ENCODE peak calls at places on chromosome 9, in nine cellular contexts. Y is CD8-positive, alpha-beta T cell; N is HepG2; V is neural progenitor cell; U is thoracic aorta; B is heart right ventricle; M is CD8-positive, alpha-beta memory T cell; J is uterus; A is neuronal stem cell. S is an unnamed sample.
A peak's percentile ranks its signal among the peaks of the same experiment; 100 is the strongest.

GRCh38 chr9:130110166-130110565 is 56.5 kb downstream of the GPR107 start:
- DNase-seq in A (no peak), V (no peak), B (no peak), M (no peak), N (no peak), J (no peak), Y (no peak), U (no peak), S (no peak)

GRCh38 chr9:78573205-78573604 is 276.3 kb downstream of the PSAT1 start:
- DNase-seq in A (no peak), J (no peak), Y (no peak), N (no peak), M (no peak), V (peak; percentile 45), U (no peak), B (no peak), S (no peak)

GRCh38 chr9:121686930-121687541 is 35.6 kb downstream of the DAB2IP start:
- DNase-seq in Y (peak; percentile 49), A (peak; percentile 57), M (peak; percentile 49), B (peak; percentile 78), N (peak; percentile 63), U (peak; percentile 46), V (peak; percentile 74), J (peak; percentile 85), S (peak; percentile 80)

GRCh38 chr9:94826644-94827410 is 100.3 kb downstream of the AOPEP start:
- DNase-seq in J (no peak), U (no peak), N (peak; percentile 78), A (no peak), Y (no peak), M (no peak), B (no peak), V (peak; percentile 26), S (no peak)

GRCh38 chr9:77021289-77021927 is 2.0 kb downstream of the FOXB2 start:
- DNase-seq in N (no peak), Y (no peak), U (no peak), M (no peak), B (no peak), V (peak; percentile 62), A (peak; percentile 40), J (no peak), S (no peak)

GRCh38 chr9:34647651-34648050 is 1.2 kb downstream of the GALT start:
- DNase-seq in N (no peak), B (no peak), M (no peak), U (no peak), J (no peak), V (no peak), A (no peak), Y (peak; percentile 20), S (no peak)

GRCh38 chr9:33443047-33443446 is 4.3 kb downstream of the AQP3 start:
- DNase-seq in B (no peak), N (peak; percentile 65), M (no peak), A (no peak), V (no peak), J (no peak), Y (no peak), U (no peak), S (no peak)

GRCh38 chr9:129008986-129009583 is 19.0 kb downstream of the SH3GLB2 start:
- DNase-seq in M (no peak), J (no peak), U (no peak), V (no peak), Y (no peak), A (no peak), B (no peak), N (no peak), S (no peak)

GRCh38 chr9:83706703-83707517 is 848 bp downstream of the UBQLN1 start:
- DNase-seq in U (peak; percentile 3), A (peak; percentile 70), N (peak; percentile 30), Y (peak; percentile 66), B (peak; percentile 44), J (peak; percentile 22), M (peak; percentile 71), V (peak; percentile 90), S (peak; percentile 38)

GRCh38 chr9:96270236-96270635 is 31.7 kb downstream of the HSD17B3 start:
- DNase-seq in A (no peak), V (no peak), J (no peak), M (no peak), B (no peak), N (no peak), U (no peak), Y (no peak), S (no peak)
- H3K4me1 ChIP-seq in A (no peaks in the 10 kb centered on the region), V (no peaks in the 10 kb centered on the region), J (no peaks in the 10 kb centered on the region), M (no peaks in the 10 kb centered on the region), B (no peaks in the 10 kb centered on the region), N (no peaks in the 10 kb centered on the region), U (no peaks in the 10 kb centered on the region), Y (no peaks in the 10 kb centered on the region), S (no peaks in the 10 kb centered on the region)

DNA sequence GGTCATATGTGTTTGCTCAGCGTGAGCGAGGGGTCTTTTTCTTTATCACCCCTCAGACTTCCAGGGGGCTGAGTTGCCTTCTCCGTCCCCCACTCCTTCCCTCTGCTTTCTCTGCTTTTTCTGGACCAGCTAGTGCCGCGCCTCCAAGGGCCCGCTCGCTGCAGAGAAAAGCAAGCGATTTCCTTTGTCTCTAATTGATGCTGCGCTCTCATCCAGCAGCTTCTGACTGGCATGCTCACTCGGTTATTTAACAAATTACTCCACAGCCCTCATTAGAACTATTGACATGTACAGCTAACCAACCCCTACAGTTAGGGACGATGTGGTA is 288.0 kb downstream of the ELAVL2 start:
- DNase-seq in U (no peak), Y (no peak), M (no peak), N (no peak), A (no peak), B (no peak), J (no peak), V (peak; percentile 36), S (no peak)
- H3K4me3 ChIP-seq in U (no peak overlapping the region), Y (no peak overlapping the region), M (no peak overlapping the region), N (no peak overlapping the region), A (peak overlapping the region; percentile 21), B (peak overlapping the region; percentile 42), J (no peak overlapping the region), V (peak overlapping the region; percentile 43), S (peak overlapping the region; percentile 43)

GRCh38 chr9:125785187-125785840 is 38.1 kb downstream of the PBX3 start:
- DNase-seq in N (peak; percentile 17), Y (no peak), U (no peak), J (no peak), A (no peak), B (no peak), M (no peak), V (no peak), S (no peak)
- H3K27ac ChIP-seq in N (no peak overlapping the region), Y (no peak overlapping the region), U (peak overlapping the region; percentile 1), J (no peak overlapping the region), A (no peak overlapping the region), B (peak overlapping the region; percentile 10), M (no peak overlapping the region), V (no peak overlapping the region), S (no peak overlapping the region)

DNA sequence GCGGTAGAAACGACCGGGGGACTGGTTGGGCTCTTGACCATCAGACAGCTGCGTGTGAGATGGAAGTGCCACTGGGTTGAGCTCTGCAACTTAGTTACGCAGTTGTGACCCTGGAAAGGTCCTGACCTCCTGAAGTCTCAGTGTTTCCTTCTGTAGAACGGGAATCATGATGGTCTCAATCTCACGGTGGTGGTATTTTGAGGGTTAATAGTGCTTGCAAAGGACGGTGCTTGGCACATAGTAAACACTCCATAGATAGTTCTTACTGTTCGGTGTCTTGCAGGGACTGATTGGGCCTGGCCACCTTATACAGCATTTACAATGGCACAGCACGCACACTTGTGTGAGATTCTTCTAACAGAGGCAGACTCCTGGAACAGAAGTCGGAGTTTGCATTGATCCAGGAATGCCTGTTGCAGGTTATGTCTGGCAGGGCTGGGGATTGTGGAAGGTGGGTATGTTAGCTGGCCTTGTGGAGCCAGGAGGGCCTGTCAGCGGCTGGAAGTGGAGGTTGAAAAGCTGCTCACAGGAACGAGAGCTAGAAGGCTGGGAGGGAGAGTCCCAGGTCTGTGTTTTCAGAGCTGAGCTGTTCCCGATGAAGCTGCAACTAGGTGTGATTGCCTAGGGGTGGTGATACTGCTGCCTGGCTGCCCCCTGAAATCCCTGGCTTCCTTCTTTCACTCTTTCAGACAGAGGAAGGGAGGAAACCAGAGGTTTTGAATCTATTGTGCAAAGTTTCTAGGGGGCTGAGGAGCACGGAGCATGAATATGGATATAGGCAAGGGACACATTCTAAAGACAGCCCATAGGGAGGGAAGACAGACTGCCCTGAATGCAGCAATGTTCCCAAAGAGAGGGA is 1.0 kb upstream of the TXN start:
- DNase-seq in J (peak; percentile 17), V (peak; percentile 50), B (peak; percentile 45), M (no peak), Y (no peak), U (no peak), N (peak; percentile 27), A (no peak), S (peak; percentile 4)
- H3K4me1 ChIP-seq in J (no peaks in the 10 kb centered on the region), V (peaks cover 17% of the 10 kb centered on the region), B (peaks cover 29% of the 10 kb centered on the region), M (peaks cover 19% of the 10 kb centered on the region), Y (peaks cover 4% of the 10 kb centered on the region), U (peaks cover 23% of the 10 kb centered on the region), N (peaks cover 39% of the 10 kb centered on the region), A (peaks cover 10% of the 10 kb centered on the region), S (peaks cover 7% of the 10 kb centered on the region)

DNA sequence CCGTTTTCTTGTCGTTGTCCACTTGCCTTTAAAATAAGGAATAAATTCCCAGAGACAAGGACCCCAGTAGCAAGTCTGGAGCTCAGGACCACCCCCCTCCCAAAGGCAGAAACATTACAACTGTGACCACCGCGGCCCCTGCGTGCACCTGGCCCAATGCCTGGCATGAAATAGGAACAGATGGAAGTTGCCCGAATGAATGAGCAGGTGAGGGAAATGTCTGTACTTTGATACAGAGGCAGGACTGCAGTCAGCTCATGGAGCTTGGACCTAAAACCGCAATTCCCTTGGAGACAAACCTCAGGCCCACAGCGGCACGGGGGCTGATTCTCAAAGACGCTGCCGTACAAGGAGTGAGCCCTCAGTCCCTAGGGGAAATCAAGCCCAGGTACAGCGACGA is 55.3 kb upstream of the SARDH start:
- DNase-seq in B (no peak), A (no peak), Y (no peak), U (no peak), M (no peak), J (no peak), V (no peak), N (no peak), S (no peak)
- H3K4me3 ChIP-seq in B (peak overlapping the region; percentile 31), A (no peak overlapping the region), Y (no peak overlapping the region), U (no peak overlapping the region), M (no peak overlapping the region), J (no peak overlapping the region), V (no peak overlapping the region), N (no peak overlapping the region), S (no peak overlapping the region)

GRCh38 chr9:68599826-68600225 is 59.1 kb upstream of the TMEM252 start:
- DNase-seq in U (no peak), J (no peak), M (no peak), A (no peak), B (no peak), V (no peak), Y (no peak), N (no peak), S (no peak)

GRCh38 chr9:68597362-68597997 is 56.8 kb upstream of the TMEM252 start:
- DNase-seq in B (no peak), M (no peak), J (no peak), Y (no peak), U (no peak), A (no peak), N (no peak), V (no peak), S (no peak)

GRCh38 chr9:68595868-68596267 is 55.2 kb upstream of the TMEM252 start:
- DNase-seq in B (no peak), Y (no peak), M (no peak), N (no peak), A (no peak), U (no peak), J (no peak), V (no peak), S (no peak)
- H3K27ac ChIP-seq in B (no peak overlapping the region), Y (no peak overlapping the region), M (no peak overlapping the region), N (no peak overlapping the region), A (no peak overlapping the region), U (no peak overlapping the region), J (no peak overlapping the region), V (no peak overlapping the region), S (no peak overlapping the region)

S was measured in gastrocnemius medialis.